ENCODE peak calls at places on chromosome 1, in eight cellular contexts. O, D, C, L, M, J, G and H are unnamed samples.

GRCh38 chr1:76038306-76039004 is 36.1 kb upstream of the ST6GALNAC3 start:
- DNase-seq in O (no peak), D (no peak), C (no peak), L (no peak), M (no peak), J (no peak), G (peak), H (no peak)

GRCh38 chr1:8155528-8156186 is 129.5 kb upstream of the ERRFI1 start:
- DNase-seq in O (no peak), D (no peak), C (peak), L (no peak), M (no peak), J (peak), G (no peak), H (no peak)

GRCh38 chr1:74363220-74363619 is 128.0 kb downstream of the TNNI3K start:
- DNase-seq in O (no peak), D (no peak), C (no peak), L (no peak), M (no peak), J (no peak), G (no peak), H (no peak)

GRCh38 chr1:200150721-200151120 is 123.2 kb downstream of the NR5A2 start:
- DNase-seq in O (no peak), D (no peak), C (no peak), L (no peak), M (no peak), J (no peak), G (peak), H (no peak)

GRCh38 chr1:165645654-165646366 is 14.8 kb downstream of the MGST3 start:
- DNase-seq in O (no peak), D (no peak), C (no peak), L (no peak), M (no peak), J (no peak), G (no peak), H (no peak)

GRCh38 chr1:38775175-38775845 is 84.3 kb downstream of the RRAGC start:
- DNase-seq in O (no peak), D (no peak), C (no peak), L (peak), M (no peak), J (no peak), G (no peak), H (no peak)

GRCh38 chr1:185400057-185400456 is 83.0 kb upstream of the IVNS1ABP start:
- DNase-seq in O (no peak), D (no peak), C (no peak), L (no peak), M (no peak), J (no peak), G (peak), H (no peak)

GRCh38 chr1:160797861-160798273 is 1.9 kb downstream of the LY9 start:
- DNase-seq in O (no peak), D (no peak), C (no peak), L (no peak), M (peak), J (no peak), G (no peak), H (no peak)

GRCh38 chr1:79716481-79716880 is 710.0 kb upstream of the ADGRL4 start:
- DNase-seq in O (no peak), D (no peak), C (no peak), L (no peak), M (no peak), J (no peak), G (peak), H (no peak)

GRCh38 chr1:40050863-40051262 is 10.3 kb downstream of the CAP1 start:
- DNase-seq in O (no peak), D (no peak), C (no peak), L (no peak), M (no peak), J (no peak), G (no peak), H (no peak)

GRCh38 chr1:83931658-83932253 is 67.2 kb downstream of the TTLL7 start:
- DNase-seq in O (peak), D (no peak), C (no peak), L (peak), M (no peak), J (no peak), G (peak), H (peak)

GRCh38 chr1:59366352-59366751 is 69.5 kb downstream of the FGGY start:
- DNase-seq in O (no peak), D (no peak), C (no peak), L (no peak), M (no peak), J (no peak), G (no peak), H (no peak)